ENCODE peak calls at places on chromosome 5, in ten cellular contexts. S is left lung; D is CD4-positive, alpha-beta T cell; E is Peyer's patch; U is left ventricle myocardium inferior; M is sigmoid colon; O is CD4-positive, alpha-beta memory T cell; T is stomach; K is A549; X is tibial nerve. V is an unnamed sample.
A peak's percentile ranks its signal among the peaks of the same experiment; 100 is the strongest.

GRCh38 chr5:57695179-57695578 is 212.6 kb upstream of the ACTBL2 start:
- DNase-seq in S (no peak), D (no peak), E (no peak), U (no peak), M (no peak), O (no peak), T (no peak), K (peak; percentile 19), X (no peak), V (no peak)

GRCh38 chr5:109743041-109743531 is 53.4 kb downstream of the MAN2A1 start:
- DNase-seq in S (no peak), D (no peak), E (no peak), U (no peak), M (no peak), O (no peak), T (no peak), K (no peak), X (no peak), V (no peak)

GRCh38 chr5:29309359-29309758 is 1884.1 kb upstream of the CDH6 start:
- DNase-seq in S (no peak), D (no peak), E (no peak), U (no peak), M (no peak), O (no peak), T (no peak), K (no peak), X (no peak), V (no peak)

GRCh38 chr5:32029291-32029690 is 144.8 kb downstream of the GOLPH3 start:
- DNase-seq in S (no peak), D (no peak), E (no peak), U (no peak), M (no peak), O (no peak), T (no peak), K (no peak), X (no peak), V (no peak)

GRCh38 chr5:163504091-163504931 is 1.1 kb upstream of the MAT2B start:
- DNase-seq in S (peak; percentile 69), D (peak; percentile 7), E (peak; percentile 64), U (peak; percentile 23), M (peak; percentile 76), O (peak; percentile 51), T (peak; percentile 57), K (peak; percentile 41), X (peak; percentile 19), V (peak; percentile 33)

GRCh38 chr5:74464512-74465209 is 175.9 kb downstream of the ENC1 start:
- DNase-seq in S (no peak), D (no peak), E (no peak), U (no peak), M (no peak), O (no peak), T (no peak), K (no peak), X (no peak), V (no peak)

GRCh38 chr5:34868736-34869135 is 29.8 kb downstream of the TTC23L start:
- DNase-seq in S (no peak), D (no peak), E (no peak), U (no peak), M (no peak), O (no peak), T (no peak), K (no peak), X (no peak), V (peak; percentile 5)

GRCh38 chr5:135398855-135399837 is at the start of gene MACROH2A1:
- DNase-seq in S (peak; percentile 91), D (peak; percentile 77), E (peak; percentile 93), U (peak; percentile 92), M (peak; percentile 94), O (peak; percentile 73), T (peak; percentile 92), K (peak; percentile 86), X (peak; percentile 81), V (peak; percentile 79)

GRCh38 chr5:6459896-6460295 is 11.2 kb downstream of the UBE2QL1 start:
- DNase-seq in S (no peak), D (no peak), E (no peak), U (no peak), M (no peak), O (no peak), T (no peak), K (no peak), X (no peak), V (no peak)

GRCh38 chr5:15285901-15286583 is 213.9 kb upstream of the FBXL7 start:
- DNase-seq in S (peak; percentile 42), D (no peak), E (no peak), U (peak; percentile 28), M (no peak), O (no peak), T (no peak), K (no peak), X (no peak), V (no peak)

GRCh38 chr5:179306191-179307005 is 38.9 kb downstream of the ADAMTS2 start:
- DNase-seq in S (peak; percentile 22), D (no peak), E (peak; percentile 19), U (no peak), M (peak; percentile 30), O (no peak), T (no peak), K (no peak), X (no peak), V (no peak)

GRCh38 chr5:127003798-127004495 is 26.4 kb downstream of the MARCHF3 start:
- DNase-seq in S (no peak), D (no peak), E (peak; percentile 66), U (no peak), M (no peak), O (no peak), T (peak; percentile 45), K (no peak), X (no peak), V (no peak)

GRCh38 chr5:126998895-126999570 is 31.3 kb downstream of the MARCHF3 start:
- DNase-seq in S (no peak), D (no peak), E (no peak), U (no peak), M (no peak), O (no peak), T (no peak), K (no peak), X (no peak), V (no peak)

GRCh38 chr5:127004721-127005120 is 25.6 kb downstream of the MARCHF3 start:
- DNase-seq in S (no peak), D (no peak), E (no peak), U (no peak), M (no peak), O (no peak), T (no peak), K (no peak), X (no peak), V (no peak)

GRCh38 chr5:127001621-127002296 is 28.6 kb downstream of the MARCHF3 start:
- DNase-seq in S (no peak), D (no peak), E (no peak), U (no peak), M (no peak), O (no peak), T (no peak), K (peak; percentile 13), X (no peak), V (no peak)

DNA sequence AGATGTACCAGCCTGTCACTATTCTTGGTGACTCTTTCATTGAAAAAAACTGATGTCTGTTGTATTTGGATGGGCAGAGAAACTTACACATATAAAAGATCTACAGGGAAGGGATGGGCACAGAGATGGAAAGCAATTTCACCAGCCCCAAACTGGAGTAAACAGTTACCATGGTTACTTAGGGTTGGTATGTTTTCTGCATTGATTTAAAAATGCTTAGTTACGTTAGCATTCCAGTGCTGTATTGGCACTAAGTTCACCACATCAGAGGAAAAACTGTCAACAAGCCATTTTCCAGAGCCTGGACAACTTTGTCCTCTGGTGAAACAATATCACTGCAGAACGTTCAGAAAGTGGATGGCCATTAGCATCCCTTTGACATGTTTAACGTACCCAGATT is 28.0 kb downstream of the MARCHF3 start:
- DNase-seq in S (no peak), D (no peak), E (no peak), U (no peak), M (no peak), O (no peak), T (no peak), K (peak; percentile 3), X (no peak), V (no peak)
- H3K27ac ChIP-seq in S (no peak overlapping the region), D (no peak overlapping the region), E (no peak overlapping the region), U (peak overlapping the region; percentile 6), M (no peak overlapping the region), O (no peak overlapping the region), T (no peak overlapping the region), K (no peak overlapping the region), X (no peak overlapping the region), V (no peak overlapping the region)

DNA sequence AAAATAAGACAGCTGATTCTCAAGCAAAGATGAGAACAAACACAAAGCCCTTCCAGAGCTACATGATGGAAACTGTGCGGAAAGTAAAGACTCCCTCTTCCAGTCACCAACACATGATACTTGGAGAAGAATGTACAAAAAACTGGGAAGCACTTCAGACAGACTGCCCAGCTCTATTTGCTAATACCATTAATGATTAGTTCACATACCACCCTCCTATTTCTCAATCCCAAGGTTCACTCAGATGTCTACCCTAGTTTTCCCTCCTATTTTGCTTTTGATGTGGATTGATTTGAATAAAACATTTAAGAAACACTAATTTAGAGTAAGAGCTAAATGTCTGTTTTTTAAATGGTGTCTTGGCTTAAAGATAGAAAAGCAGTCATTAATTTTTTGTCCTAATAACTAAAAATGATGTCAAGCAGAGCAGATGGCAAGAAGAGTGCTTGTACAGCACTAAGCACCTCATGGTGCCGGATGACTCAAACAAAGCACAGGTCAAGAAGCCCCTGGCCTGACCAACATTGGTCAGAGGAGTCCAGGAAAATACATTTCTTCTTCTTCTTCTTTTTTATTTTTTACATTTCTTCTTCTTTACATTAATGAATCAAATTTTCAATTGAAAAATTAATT is 639.4 kb downstream of the PDE4D start:
- DNase-seq in S (no peak), D (no peak), E (no peak), U (no peak), M (no peak), O (no peak), T (no peak), K (peak; percentile 81), X (no peak), V (no peak)
- H3K27ac ChIP-seq in S (no peak overlapping the region), D (no peak overlapping the region), E (no peak overlapping the region), U (no peak overlapping the region), M (peak overlapping the region; percentile 40), O (no peak overlapping the region), T (no peak overlapping the region), K (peak overlapping the region; percentile 80), X (no peak overlapping the region), V (no peak overlapping the region)

DNA sequence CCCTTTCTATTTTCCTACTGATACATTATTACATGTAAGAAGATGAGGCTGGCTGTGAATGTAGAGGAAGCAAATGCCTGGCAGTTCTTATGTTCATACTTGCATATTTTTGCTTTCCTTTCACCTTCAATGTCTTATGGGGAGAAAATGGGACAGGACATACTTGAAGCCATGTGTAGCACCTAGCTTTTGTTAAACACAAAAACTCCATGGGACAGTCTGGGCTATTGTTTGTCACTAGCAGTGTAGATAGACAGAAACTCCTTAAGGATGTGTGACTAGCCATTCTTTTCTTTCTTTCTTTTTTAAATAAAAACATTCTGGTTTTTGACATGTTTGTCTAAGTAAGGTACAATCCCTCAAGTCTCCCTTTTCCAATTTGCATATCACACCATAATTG is 122.7 kb downstream of the ARL15 start:
- DNase-seq in S (no peak), D (no peak), E (no peak), U (no peak), M (no peak), O (no peak), T (no peak), K (no peak), X (no peak), V (no peak)
- H3K27ac ChIP-seq in S (no peak overlapping the region), D (no peak overlapping the region), E (no peak overlapping the region), U (no peak overlapping the region), M (no peak overlapping the region), O (no peak overlapping the region), T (no peak overlapping the region), K (no peak overlapping the region), X (no peak overlapping the region), V (no peak overlapping the region)

GRCh38 chr5:59661939-59662615 is 231.4 kb downstream of the PDE4D start:
- DNase-seq in S (no peak), D (no peak), E (no peak), U (no peak), M (no peak), O (no peak), T (no peak), K (no peak), X (no peak), V (no peak)
- H3K27ac ChIP-seq in S (no peak overlapping the region), D (no peak overlapping the region), E (peak overlapping the region; percentile 58), U (no peak overlapping the region), M (no peak overlapping the region), O (no peak overlapping the region), T (peak overlapping the region; percentile 36), K (peak overlapping the region; percentile 76), X (peak overlapping the region; percentile 1), V (no peak overlapping the region)